ENCODE peak calls at places on chromosomes 13 and 19, in ten cellular contexts. V, J, F, O, C, E, H, A, Q and W are unnamed samples.

GRCh38 chr19:46678110-46678732 is 17.2 kb upstream of the DACT3 start:
- DNase-seq in V (no peak), J (peak; percentile 89), F (peak; percentile 7), O (peak; percentile 99), C (peak; percentile 36), E (peak; percentile 78), H (no peak), A (no peak), Q (no peak), W (peak; percentile 74)

GRCh38 chr13:106390360-106390759 is 145.1 kb downstream of the EFNB2 start:
- DNase-seq in V (no peak), J (no peak), F (no peak), O (no peak), C (no peak), E (no peak), H (no peak), A (no peak), Q (no peak), W (no peak)

GRCh38 chr19:40192758-40193586 is 1.7 kb downstream of the MAP3K10 start:
- DNase-seq in V (no peak), J (peak; percentile 19), F (no peak), O (no peak), C (no peak), E (no peak), H (no peak), A (no peak), Q (no peak), W (no peak)

GRCh38 chr19:18784786-18785120 is 6.4 kb downstream of the COMP start:
- DNase-seq in V (no peak), J (no peak), F (no peak), O (no peak), C (no peak), E (no peak), H (no peak), A (no peak), Q (no peak), W (no peak)

GRCh38 chr13:112934075-112934474 is 34.9 kb upstream of the MCF2L start:
- DNase-seq in V (no peak), J (no peak), F (no peak), O (no peak), C (no peak), E (no peak), H (no peak), A (no peak), Q (no peak), W (no peak)

GRCh38 chr13:84744203-84744602 is 861.9 kb upstream of the SLITRK1 start:
- DNase-seq in V (no peak), J (no peak), F (no peak), O (no peak), C (no peak), E (no peak), H (no peak), A (no peak), Q (no peak), W (no peak)

GRCh38 chr13:83709751-83710515 is 172.3 kb downstream of the SLITRK1 start:
- DNase-seq in V (no peak), J (no peak), F (peak; percentile 13), O (no peak), C (no peak), E (no peak), H (no peak), A (no peak), Q (no peak), W (no peak)

GRCh38 chr13:50080158-50080855 is 65.1 kb downstream of the KCNRG start:
- DNase-seq in V (no peak), J (peak; percentile 31), F (no peak), O (peak; percentile 22), C (no peak), E (peak; percentile 57), H (peak; percentile 65), A (peak; percentile 44), Q (peak; percentile 43), W (peak; percentile 53)

GRCh38 chr19:14333101-14333871 is 48.0 kb upstream of the ADGRE5 start:
- DNase-seq in V (no peak), J (peak; percentile 70), F (peak; percentile 56), O (no peak), C (no peak), E (no peak), H (peak; percentile 20), A (no peak), Q (peak; percentile 51), W (no peak)

GRCh38 chr19:2261438-2262172 is 5.4 kb upstream of the JSRP1 start:
- DNase-seq in V (no peak), J (peak; percentile 66), F (peak; percentile 37), O (no peak), C (peak; percentile 37), E (peak; percentile 71), H (no peak), A (no peak), Q (no peak), W (peak; percentile 62)

GRCh38 chr19:7527516-7528191 is 5.2 kb downstream of the MCOLN1 start:
- DNase-seq in V (no peak), J (no peak), F (no peak), O (no peak), C (no peak), E (no peak), H (no peak), A (no peak), Q (no peak), W (no peak)

GRCh38 chr19:2055871-2056809 is 5.1 kb upstream of the MKNK2 start:
- DNase-seq in V (no peak), J (peak; percentile 50), F (peak; percentile 62), O (no peak), C (peak; percentile 53), E (peak; percentile 57), H (peak; percentile 87), A (peak; percentile 63), Q (peak; percentile 59), W (peak; percentile 65)

GRCh38 chr13:20258963-20259288 is 26.8 kb upstream of the GJB6 start:
- DNase-seq in V (no peak), J (no peak), F (no peak), O (no peak), C (no peak), E (no peak), H (no peak), A (no peak), Q (no peak), W (no peak)

GRCh38 chr19:19860756-19861390 is 4.8 kb upstream of the ZNF253 start:
- DNase-seq in V (no peak), J (peak; percentile 97), F (no peak), O (peak; percentile 16), C (no peak), E (no peak), H (no peak), A (no peak), Q (peak; percentile 28), W (no peak)

DNA sequence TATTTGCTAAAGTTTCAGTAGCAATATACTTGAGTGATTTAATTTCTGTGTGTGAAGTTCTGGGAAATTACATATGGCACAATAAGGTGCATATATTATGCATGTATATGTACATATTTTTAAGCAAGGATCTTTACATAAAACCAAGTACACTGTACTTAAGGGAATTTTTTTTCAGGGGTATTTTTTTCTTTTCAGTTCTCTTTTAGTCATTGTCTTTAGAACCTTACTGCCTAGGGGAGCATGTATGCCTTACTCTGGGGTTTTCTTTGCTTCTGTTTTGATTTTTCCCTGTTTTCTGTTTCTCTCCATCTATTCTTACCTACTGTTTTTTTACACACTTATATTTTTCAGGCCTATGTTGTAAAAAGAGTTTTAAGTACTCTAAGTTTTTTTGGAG is 7.4 kb downstream of the RAP2A start:
- DNase-seq in V (no peak), J (no peak), F (no peak), O (no peak), C (no peak), E (no peak), H (no peak), A (no peak), Q (no peak), W (no peak)
- H3K79me2 ChIP-seq in V (peaks cover 44% of the 10 kb centered on the region), J (peaks cover 68% of the 10 kb centered on the region), F (peaks cover 13% of the 10 kb centered on the region), O (peaks cover 6% of the 10 kb centered on the region), C (peaks cover 13% of the 10 kb centered on the region), E (peaks cover 5% of the 10 kb centered on the region), H (peaks cover 25% of the 10 kb centered on the region), A (peaks cover 80% of the 10 kb centered on the region), Q (peaks cover 95% of the 10 kb centered on the region), W (peaks cover 48% of the 10 kb centered on the region)

GRCh38 chr13:90502143-90502542 is 845.3 kb upstream of the MIR17HG start:
- DNase-seq in V (no peak), J (no peak), F (no peak), O (no peak), C (no peak), E (no peak), H (no peak), A (no peak), Q (no peak), W (no peak)
- H3K79me2 ChIP-seq in V (no peaks in the 10 kb centered on the region), J (no peaks in the 10 kb centered on the region), F (no peaks in the 10 kb centered on the region), O (no peaks in the 10 kb centered on the region), C (no peaks in the 10 kb centered on the region), E (no peaks in the 10 kb centered on the region), H (no peaks in the 10 kb centered on the region), A (no peaks in the 10 kb centered on the region), Q (no peaks in the 10 kb centered on the region), W (no peaks in the 10 kb centered on the region)

GRCh38 chr13:98951266-98951665 is 26.6 kb downstream of the DOCK9 start:
- DNase-seq in V (no peak), J (no peak), F (no peak), O (no peak), C (no peak), E (no peak), H (no peak), A (no peak), Q (no peak), W (no peak)
- H3K79me2 ChIP-seq in V (no peaks in the 10 kb centered on the region), J (no peaks in the 10 kb centered on the region), F (no peaks in the 10 kb centered on the region), O (no peaks in the 10 kb centered on the region), C (no peaks in the 10 kb centered on the region), E (no peaks in the 10 kb centered on the region), H (no peaks in the 10 kb centered on the region), A (no peaks in the 10 kb centered on the region), Q (no peaks in the 10 kb centered on the region), W (no peaks in the 10 kb centered on the region)

GRCh38 chr13:98994896-98995295 is 17.0 kb upstream of the DOCK9 start:
- DNase-seq in V (no peak), J (no peak), F (no peak), O (no peak), C (no peak), E (peak; percentile 32), H (no peak), A (no peak), Q (no peak), W (peak; percentile 58)
- H3K79me2 ChIP-seq in V (no peaks in the 10 kb centered on the region), J (no peaks in the 10 kb centered on the region), F (no peaks in the 10 kb centered on the region), O (no peaks in the 10 kb centered on the region), C (no peaks in the 10 kb centered on the region), E (no peaks in the 10 kb centered on the region), H (no peaks in the 10 kb centered on the region), A (no peaks in the 10 kb centered on the region), Q (no peaks in the 10 kb centered on the region), W (no peaks in the 10 kb centered on the region)

GRCh38 chr19:32355309-32355708 is 9.9 kb downstream of the ZNF507 start:
- DNase-seq in V (no peak), J (no peak), F (no peak), O (no peak), C (no peak), E (no peak), H (no peak), A (no peak), Q (no peak), W (no peak)
- H3K79me2 ChIP-seq in V (peaks cover 10% of the 10 kb centered on the region), J (peaks cover 55% of the 10 kb centered on the region), F (peaks cover 58% of the 10 kb centered on the region), O (peaks cover 47% of the 10 kb centered on the region), C (peaks cover 76% of the 10 kb centered on the region), E (peaks cover 67% of the 10 kb centered on the region), H (peaks cover 26% of the 10 kb centered on the region), A (peaks cover 42% of the 10 kb centered on the region), Q (peaks cover 77% of the 10 kb centered on the region), W (peaks cover 74% of the 10 kb centered on the region)

GRCh38 chr13:25118371-25118770 is 22.4 kb downstream of the PABPC3 start:
- DNase-seq in V (no peak), J (no peak), F (no peak), O (no peak), C (no peak), E (peak; percentile 54), H (no peak), A (no peak), Q (no peak), W (no peak)
- H3K79me2 ChIP-seq in V (no peaks in the 10 kb centered on the region), J (no peaks in the 10 kb centered on the region), F (no peaks in the 10 kb centered on the region), O (no peaks in the 10 kb centered on the region), C (no peaks in the 10 kb centered on the region), E (no peaks in the 10 kb centered on the region), H (no peaks in the 10 kb centered on the region), A (no peaks in the 10 kb centered on the region), Q (no peaks in the 10 kb centered on the region), W (no peaks in the 10 kb centered on the region)

GRCh38 chr19:51694318-51695085 is 1.4 kb downstream of the SPACA6 start:
- DNase-seq in V (no peak), J (no peak), F (no peak), O (no peak), C (no peak), E (no peak), H (no peak), A (no peak), Q (no peak), W (no peak)
- H3K79me2 ChIP-seq in V (no peaks in the 10 kb centered on the region), J (peaks cover 16% of the 10 kb centered on the region), F (peaks cover 66% of the 10 kb centered on the region), O (peaks cover 46% of the 10 kb centered on the region), C (peaks cover 41% of the 10 kb centered on the region), E (no peaks in the 10 kb centered on the region), H (peaks cover 71% of the 10 kb centered on the region), A (peaks cover 99% of the 10 kb centered on the region), Q (peaks cover 93% of the 10 kb centered on the region), W (no peaks in the 10 kb centered on the region)